ENCODE peak calls at places on chromosomes 4 and X, in seven cellular contexts. I is GM23338, L is MM.1S, H is hepatocyte, A is HCT116, V is PC-3, G is neural progenitor cell. C is an unnamed sample.

GRCh38 chr4:83125738-83126141 is 11.2 kb upstream of the PLAC8 start:
- DNase-seq in V (peak; percentile 30), I (no peak), H (peak; percentile 20), L (no peak), G (no peak), A (no peak), C (no peak)

GRCh38 chr4:121778991-121779628 is 14.1 kb upstream of the SMIM43 start:
- DNase-seq in L (no peak), I (no peak), H (no peak), G (peak; percentile 38), V (no peak), A (no peak), C (peak; percentile 29)

GRCh38 chr4:20916106-20916505 is 215.8 kb downstream of the PACRGL start:
- DNase-seq in I (no peak), L (peak; percentile 12), H (no peak), V (no peak), G (no peak), A (no peak), C (no peak)

GRCh38 chr4:3420606-3420955 is 21.2 kb upstream of the HGFAC start:
- DNase-seq in L (no peak), A (no peak), G (no peak), V (no peak), I (no peak), H (no peak), C (no peak)

GRCh38 chrX:10415704-10416001 is 204.7 kb downstream of the MID1 start:
- DNase-seq in A (no peak), H (no peak), I (no peak), V (peak; percentile 58), L (no peak), G (no peak), C (peak; percentile 59)

GRCh38 chr4:184598753-184599491 is 50.3 kb downstream of the CASP3 start:
- DNase-seq in L (no peak), V (no peak), I (no peak), G (no peak), A (no peak), H (no peak), C (peak; percentile 38)

GRCh38 chrX:45806410-45807121 is 605.9 kb upstream of the DIPK2B start:
- DNase-seq in I (no peak), H (peak; percentile 24), A (no peak), L (no peak), V (no peak), G (no peak), C (peak; percentile 82)

GRCh38 chr4:118821590-118822293 is 14.2 kb downstream of the SEC24D start:
- DNase-seq in A (no peak), L (no peak), I (no peak), G (no peak), V (no peak), H (peak; percentile 35), C (peak; percentile 55)

GRCh38 chr4:121140712-121141111 is 23.4 kb downstream of the TNIP3 start:
- DNase-seq in I (no peak), H (no peak), G (no peak), V (no peak), L (no peak), A (no peak), C (peak; percentile 94)

GRCh38 chr4:75939890-75940691 is 722 bp downstream of the NAAA start:
- DNase-seq in G (peak; percentile 81), L (peak; percentile 82), A (peak; percentile 36), H (peak; percentile 74), I (peak; percentile 84), V (peak; percentile 51), C (peak; percentile 80)

GRCh38 chr4:88533937-88534750 is 10.6 kb upstream of the PYURF start:
- DNase-seq in I (peak; percentile 23), L (no peak), V (peak; percentile 92), A (no peak), H (no peak), G (no peak), C (peak; percentile 98)

GRCh38 chr4:140151700-140152014 is 2.3 kb downstream of the MAML3 start:
- DNase-seq in I (peak; percentile 95), G (peak; percentile 95), L (peak; percentile 79), A (peak; percentile 75), H (peak; percentile 91), V (peak; percentile 81), C (peak; percentile 84)

GRCh38 chrX:32150141-32150540 is 1061.2 kb downstream of the DMD start:
- DNase-seq in L (no peak), A (no peak), G (no peak), H (no peak), I (no peak), V (no peak), C (no peak)

GRCh38 chr4:52838729-52839722 is 23.1 kb upstream of the RASL11B start:
- DNase-seq in V (no peak), G (no peak), L (no peak), A (no peak), H (no peak), I (no peak), C (no peak)

GRCh38 chr4:6991249-6991648 is 51.9 kb upstream of the TADA2B start:
- DNase-seq in I (no peak), G (no peak), H (no peak), A (no peak), V (no peak), L (no peak), C (no peak)

GRCh38 chr4:92305878-92306520 is 2.2 kb downstream of the GRID2 start:
- DNase-seq in I (peak; percentile 51), V (peak; percentile 6), H (peak; percentile 22), G (peak; percentile 55), L (no peak), A (no peak), C (no peak)
- TF ChIP-seq EZH2 in I (no peak), V (no peak), H (no peak), G (no peak), L (no peak), A (no peak), C (no peak)

GRCh38 chrX:48787809-48788471 is 1.6 kb downstream of the GATA1 start:
- DNase-seq in G (no peak), A (no peak), H (no peak), V (no peak), I (no peak), L (no peak), C (no peak)

GRCh38 chrX:48789366-48790220 is 3.2 kb downstream of the GATA1 start:
- DNase-seq in L (no peak), A (no peak), G (no peak), H (no peak), I (no peak), V (no peak), C (no peak)

GRCh38 chrX:48791063-48791820 is 4.9 kb downstream of the GATA1 start:
- DNase-seq in H (no peak), I (no peak), L (no peak), V (no peak), A (no peak), G (no peak), C (no peak)

GRCh38 chrX:48792219-48792618 is 5.8 kb downstream of the GATA1 start:
- DNase-seq in H (no peak), L (no peak), I (no peak), G (no peak), V (no peak), A (no peak), C (no peak)

GRCh38 chrX:48790477-48790876 is 4.1 kb downstream of the GATA1 start:
- DNase-seq in I (no peak), H (no peak), A (no peak), G (no peak), V (no peak), L (no peak), C (no peak)
- H3K27me3 ChIP-seq in I (no peaks in the 10 kb centered on the region), H (no peaks in the 10 kb centered on the region), A (no peaks in the 10 kb centered on the region), G (no peaks in the 10 kb centered on the region), V (no peaks in the 10 kb centered on the region), L (no peaks in the 10 kb centered on the region), C (no peaks in the 10 kb centered on the region)

GRCh38 chr4:165010487-165010886 is 21.3 kb upstream of the TRIM60 start:
- DNase-seq in H (no peak), L (no peak), A (no peak), I (no peak), G (no peak), V (no peak), C (no peak)

GRCh38 chr4:165005352-165005751 is 26.4 kb upstream of the TRIM60 start:
- DNase-seq in H (no peak), G (no peak), A (no peak), V (no peak), I (no peak), L (no peak), C (no peak)

GRCh38 chr4:165006457-165006856 is 25.3 kb upstream of the TRIM60 start:
- DNase-seq in G (no peak), A (no peak), I (no peak), H (no peak), V (no peak), L (no peak), C (no peak)

GRCh38 chr4:165009493-165010227 is 22.1 kb upstream of the TRIM60 start:
- DNase-seq in L (peak; percentile 21), V (no peak), I (no peak), H (no peak), A (no peak), G (no peak), C (no peak)

GRCh38 chr4:165006886-165007285 is 24.9 kb upstream of the TRIM60 start:
- DNase-seq in A (no peak), V (no peak), L (no peak), H (no peak), I (no peak), G (no peak), C (no peak)
- TF ChIP-seq EZH2phosphoT487 in A (no peak), V (no peak), L (no peak), H (no peak), I (no peak), G (no peak), C (no peak)

DNA sequence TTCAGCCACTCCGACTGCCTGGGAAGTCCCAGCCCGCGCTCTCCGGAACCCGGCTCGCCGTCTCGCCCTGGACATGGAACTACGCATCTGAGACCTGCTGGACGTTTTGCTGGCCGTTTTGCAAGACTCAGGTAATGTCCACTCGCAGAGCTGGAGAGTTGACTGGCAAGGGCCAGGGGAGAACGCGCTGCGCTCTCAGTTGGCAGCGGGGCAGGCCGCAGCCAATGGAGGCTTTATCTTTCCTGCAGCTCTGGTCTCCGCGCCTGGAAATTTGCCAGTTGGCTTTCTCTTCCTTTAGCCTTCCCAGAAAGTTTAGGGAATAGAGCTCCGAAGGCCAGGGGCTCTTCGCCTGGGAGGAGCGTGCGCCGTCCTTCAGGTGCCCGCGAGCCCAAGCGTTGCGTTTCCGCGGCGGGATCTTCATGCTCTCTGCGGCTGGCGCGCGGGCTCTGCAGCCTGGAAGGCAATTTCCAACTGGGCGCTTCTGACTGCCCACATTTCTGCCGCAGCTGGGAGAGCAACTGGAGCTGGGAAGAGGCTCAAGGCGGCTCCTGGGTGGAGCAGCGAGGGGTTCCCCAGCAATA is 1.0 kb downstream of the IL1RAPL2 start:
- DNase-seq in V (peak; percentile 12), H (peak; percentile 18), I (peak; percentile 35), L (no peak), G (peak; percentile 43), A (no peak), C (no peak)
- TF ChIP-seq EZH2 in V (no peak), H (no peak), I (peak; percentile 69), L (no peak), G (peak; percentile 44), A (no peak), C (no peak)

GRCh38 chrX:40258909-40259308 is 161.2 kb upstream of the BCOR start:
- DNase-seq in I (no peak), H (no peak), L (no peak), A (no peak), V (no peak), G (no peak), C (no peak)
- H3K27me3 ChIP-seq in I (no peaks in the 10 kb centered on the region), H (no peaks in the 10 kb centered on the region), L (no peaks in the 10 kb centered on the region), A (no peaks in the 10 kb centered on the region), V (no peaks in the 10 kb centered on the region), G (no peaks in the 10 kb centered on the region), C (no peaks in the 10 kb centered on the region)